ENCODE peak calls at places on chromosomes 13 and 19, in six cellular contexts. One of them, this sample, is unnamed.

GRCh38 chr13:40492511-40492910 is 173.9 kb downstream of the FOXO1 start:
- DNase-seq in A549: no peak
- DNase-seq in K562: no peak
- DNase-seq in GM12878: no peak
- DNase-seq in endothelial cell of umbilical vein: no peak
- DNase-seq in HepG2: no peak
- DNase-seq in this sample: no peak

GRCh38 chr19:47255947-47256687 is at the start of gene CCDC9:
- DNase-seq in A549: peak; percentile 99
- DNase-seq in K562: no peak
- DNase-seq in GM12878: peak; percentile 80
- DNase-seq in endothelial cell of umbilical vein: peak; percentile 95
- DNase-seq in HepG2: peak; percentile 94
- DNase-seq in this sample: peak; percentile 100

GRCh38 chr13:74289130-74289529 is 154.9 kb upstream of the KLF12 start:
- DNase-seq in A549: no peak
- DNase-seq in K562: no peak
- DNase-seq in GM12878: no peak
- DNase-seq in endothelial cell of umbilical vein: no peak
- DNase-seq in HepG2: no peak
- DNase-seq in this sample: no peak

GRCh38 chr19:7515471-7516226 is at the start of gene ZNF358:
- DNase-seq in A549: peak; percentile 50
- DNase-seq in K562: peak; percentile 91
- DNase-seq in GM12878: no peak
- DNase-seq in endothelial cell of umbilical vein: peak; percentile 44
- DNase-seq in HepG2: peak; percentile 31
- DNase-seq in this sample: peak; percentile 76

GRCh38 chr19:35902870-35903475 is 644 bp downstream of the HCST start:
- DNase-seq in A549: no peak
- DNase-seq in K562: no peak
- DNase-seq in GM12878: no peak
- DNase-seq in endothelial cell of umbilical vein: no peak
- DNase-seq in HepG2: no peak
- DNase-seq in this sample: no peak

GRCh38 chr13:52405767-52406494 is at the start of gene THSD1:
- DNase-seq in A549: peak; percentile 54
- DNase-seq in K562: no peak
- DNase-seq in GM12878: no peak
- DNase-seq in endothelial cell of umbilical vein: peak; percentile 71
- DNase-seq in HepG2: no peak
- DNase-seq in this sample: peak; percentile 44

GRCh38 chr19:11234486-11235075 is 4.8 kb upstream of the ANGPTL8 start:
- DNase-seq in A549: no peak
- DNase-seq in K562: no peak
- DNase-seq in GM12878: no peak
- DNase-seq in endothelial cell of umbilical vein: no peak
- DNase-seq in HepG2: peak; percentile 75
- DNase-seq in this sample: no peak

GRCh38 chr19:54388001-54388802 is 23.5 kb upstream of the LAIR1 start:
- DNase-seq in A549: no peak
- DNase-seq in K562: no peak
- DNase-seq in GM12878: no peak
- DNase-seq in endothelial cell of umbilical vein: peak; percentile 26
- DNase-seq in HepG2: no peak
- DNase-seq in this sample: peak; percentile 92

GRCh38 chr19:35177377-35178274 is 23.1 kb downstream of the FXYD5 start:
- DNase-seq in A549: no peak
- DNase-seq in K562: no peak
- DNase-seq in GM12878: no peak
- DNase-seq in endothelial cell of umbilical vein: no peak
- DNase-seq in HepG2: no peak
- DNase-seq in this sample: no peak

GRCh38 chr19:23916991-23917390 is 2.3 kb downstream of the ZNF726 start:
- DNase-seq in A549: no peak
- DNase-seq in K562: no peak
- DNase-seq in GM12878: no peak
- DNase-seq in endothelial cell of umbilical vein: no peak
- DNase-seq in HepG2: no peak
- DNase-seq in this sample: peak; percentile 23

GRCh38 chr19:4014541-4015491 is 7.3 kb downstream of the PIAS4 start:
- DNase-seq in A549: no peak
- DNase-seq in K562: peak; percentile 64
- DNase-seq in GM12878: no peak
- DNase-seq in endothelial cell of umbilical vein: no peak
- DNase-seq in HepG2: no peak
- DNase-seq in this sample: no peak

GRCh38 chr13:33179463-33179862 is 106.1 kb downstream of the STARD13 start:
- DNase-seq in A549: no peak
- DNase-seq in K562: no peak
- DNase-seq in GM12878: no peak
- DNase-seq in endothelial cell of umbilical vein: no peak
- DNase-seq in HepG2: no peak
- DNase-seq in this sample: no peak

GRCh38 chr19:49475191-49475932 is 1.3 kb downstream of the FLT3LG start:
- DNase-seq in A549: no peak
- DNase-seq in K562: peak; percentile 5
- DNase-seq in GM12878: no peak
- DNase-seq in endothelial cell of umbilical vein: no peak
- DNase-seq in HepG2: no peak
- DNase-seq in this sample: no peak

GRCh38 chr13:62357887-62358645 is 942.4 kb upstream of the PCDH20 start:
- DNase-seq in A549: peak; percentile 65
- DNase-seq in K562: no peak
- DNase-seq in GM12878: peak; percentile 12
- DNase-seq in endothelial cell of umbilical vein: peak; percentile 27
- DNase-seq in HepG2: peak; percentile 60
- DNase-seq in this sample: peak; percentile 58

GRCh38 chr19:53998223-53998622 is 6.8 kb downstream of the CACNG6 start:
- DNase-seq in A549: no peak
- DNase-seq in K562: no peak
- DNase-seq in GM12878: no peak
- DNase-seq in endothelial cell of umbilical vein: no peak
- DNase-seq in HepG2: no peak
- DNase-seq in this sample: no peak

GRCh38 chr19:56476093-56476492 is 1.1 kb downstream of the ZNF667 start:
- DNase-seq in A549: no peak
- DNase-seq in K562: no peak
- DNase-seq in GM12878: no peak
- DNase-seq in endothelial cell of umbilical vein: no peak
- DNase-seq in HepG2: no peak
- DNase-seq in this sample: no peak

GRCh38 chr13:45092668-45093067 is 27.6 kb upstream of the GTF2F2 start:
- DNase-seq in A549: no peak
- DNase-seq in K562: no peak
- DNase-seq in GM12878: no peak
- DNase-seq in endothelial cell of umbilical vein: no peak
- DNase-seq in HepG2: no peak
- DNase-seq in this sample: peak; percentile 17

GRCh38 chr19:27896091-27896490 is 1316.9 kb downstream of the UQCRFS1 start:
- DNase-seq in A549: no peak
- DNase-seq in K562: no peak
- DNase-seq in GM12878: no peak
- DNase-seq in endothelial cell of umbilical vein: no peak
- DNase-seq in HepG2: no peak
- DNase-seq in this sample: no peak

GRCh38 chr13:51806571-51806970 is 2.6 kb upstream of the DHRS12 start:
- DNase-seq in A549: peak; percentile 35
- DNase-seq in K562: peak; percentile 19
- DNase-seq in GM12878: no peak
- DNase-seq in endothelial cell of umbilical vein: peak; percentile 65
- DNase-seq in HepG2: no peak
- DNase-seq in this sample: peak; percentile 35

GRCh38 chr13:33087790-33088189 is 71.6 kb downstream of the KL start:
- DNase-seq in A549: no peak
- DNase-seq in K562: no peak
- DNase-seq in GM12878: no peak
- DNase-seq in endothelial cell of umbilical vein: peak; percentile 30
- DNase-seq in HepG2: no peak
- DNase-seq in this sample: no peak

GRCh38 chr13:99086869-99087129 is 108.9 kb upstream of the DOCK9 start:
- DNase-seq in A549: no peak
- DNase-seq in K562: no peak
- DNase-seq in GM12878: no peak
- DNase-seq in endothelial cell of umbilical vein: peak; percentile 41
- DNase-seq in HepG2: no peak
- DNase-seq in this sample: no peak

GRCh38 chr13:106133025-106133424 is 402.4 kb downstream of the EFNB2 start:
- DNase-seq in A549: no peak
- DNase-seq in K562: no peak
- DNase-seq in GM12878: no peak
- DNase-seq in endothelial cell of umbilical vein: peak; percentile 77
- DNase-seq in HepG2: no peak
- DNase-seq in this sample: no peak

GRCh38 chr13:65856464-65856863 is 1373.7 kb downstream of the PCDH9 start:
- DNase-seq in A549: no peak
- DNase-seq in K562: no peak
- DNase-seq in GM12878: no peak
- DNase-seq in endothelial cell of umbilical vein: no peak
- DNase-seq in HepG2: no peak
- DNase-seq in this sample: no peak

GRCh38 chr13:105773241-105773640 is 762.2 kb downstream of the EFNB2 start:
- DNase-seq in A549: no peak
- DNase-seq in K562: no peak
- DNase-seq in GM12878: no peak
- DNase-seq in endothelial cell of umbilical vein: no peak
- DNase-seq in HepG2: no peak
- DNase-seq in this sample: no peak

GRCh38 chr13:63554157-63554556 is 2138.5 kb upstream of the PCDH20 start:
- DNase-seq in A549: no peak
- DNase-seq in K562: no peak
- DNase-seq in GM12878: no peak
- DNase-seq in endothelial cell of umbilical vein: peak; percentile 46
- DNase-seq in HepG2: no peak
- DNase-seq in this sample: no peak

GRCh38 chr19:16261584-16262370 is 62.8 kb upstream of the KLF2 start:
- DNase-seq in A549: no peak
- DNase-seq in K562: no peak
- DNase-seq in GM12878: no peak
- DNase-seq in endothelial cell of umbilical vein: no peak
- DNase-seq in HepG2: no peak
- DNase-seq in this sample: no peak

GRCh38 chr19:19492026-19492610 is 23.2 kb downstream of the TSSK6 start:
- DNase-seq in A549: no peak
- DNase-seq in K562: no peak
- DNase-seq in GM12878: no peak
- DNase-seq in endothelial cell of umbilical vein: no peak
- DNase-seq in HepG2: no peak
- DNase-seq in this sample: no peak

GRCh38 chr13:76820759-76821158 is 65.4 kb downstream of the KCTD12 start:
- DNase-seq in A549: no peak
- DNase-seq in K562: no peak
- DNase-seq in GM12878: no peak
- DNase-seq in endothelial cell of umbilical vein: no peak
- DNase-seq in HepG2: no peak
- DNase-seq in this sample: no peak

GRCh38 chr19:55598719-55599467 is 424 bp downstream of the FIZ1 start:
- DNase-seq in A549: peak; percentile 99
- DNase-seq in K562: peak; percentile 86
- DNase-seq in GM12878: peak; percentile 82
- DNase-seq in endothelial cell of umbilical vein: peak; percentile 96
- DNase-seq in HepG2: peak; percentile 90
- DNase-seq in this sample: peak; percentile 91

GRCh38 chr13:32164622-32165268 is 133.2 kb downstream of the FRY start:
- DNase-seq in A549: peak; percentile 76
- DNase-seq in K562: peak; percentile 54
- DNase-seq in GM12878: peak; percentile 11
- DNase-seq in endothelial cell of umbilical vein: peak; percentile 51
- DNase-seq in HepG2: peak; percentile 69
- DNase-seq in this sample: peak; percentile 80

GRCh38 chr13:76350399-76350798 is 535.8 kb downstream of the KCTD12 start:
- DNase-seq in A549: peak; percentile 0
- DNase-seq in K562: no peak
- DNase-seq in GM12878: no peak
- DNase-seq in endothelial cell of umbilical vein: no peak
- DNase-seq in HepG2: no peak
- DNase-seq in this sample: no peak

GRCh38 chr19:18414504-18415176 is 4.6 kb upstream of the SSBP4 start:
- DNase-seq in A549: peak; percentile 65
- DNase-seq in K562: peak; percentile 51
- DNase-seq in GM12878: no peak
- DNase-seq in endothelial cell of umbilical vein: no peak
- DNase-seq in HepG2: no peak
- DNase-seq in this sample: peak; percentile 68
- TF ChIP-seq MAX in A549: no peak
- TF ChIP-seq MAX in K562: peak; percentile 60
- TF ChIP-seq MAX in GM12878: no peak
- TF ChIP-seq MAX in endothelial cell of umbilical vein: no peak
- TF ChIP-seq MAX in HepG2: no peak
- TF ChIP-seq MAX in this sample: peak; percentile 86

GRCh38 chr19:13073263-13073662 is 29.4 kb downstream of the LYL1 start:
- DNase-seq in A549: no peak
- DNase-seq in K562: no peak
- DNase-seq in GM12878: no peak
- DNase-seq in endothelial cell of umbilical vein: no peak
- DNase-seq in HepG2: no peak
- DNase-seq in this sample: no peak
- TF ChIP-seq MYC in A549: no peak
- TF ChIP-seq MYC in K562: no peak
- TF ChIP-seq MYC in GM12878: no peak
- TF ChIP-seq MYC in endothelial cell of umbilical vein: no peak
- TF ChIP-seq MYC in HepG2: no peak
- TF ChIP-seq MYC in this sample: no peak

DNA sequence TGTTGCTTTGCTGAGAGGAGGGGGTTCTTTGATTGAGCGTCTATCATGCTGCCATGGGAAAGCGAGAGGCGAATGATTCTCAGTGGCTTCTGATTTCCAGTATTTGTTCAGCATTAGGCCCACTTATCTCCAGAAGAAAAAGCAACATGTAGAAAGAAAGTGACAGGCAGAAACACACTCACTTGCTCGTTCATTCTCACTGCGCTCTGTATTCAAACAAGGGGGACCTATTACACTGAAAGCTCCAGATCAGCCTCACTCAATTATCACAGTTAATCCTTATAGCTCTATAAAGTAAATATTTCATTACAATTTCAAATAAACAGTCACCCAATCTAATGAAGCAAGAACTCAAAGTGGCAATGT is 106.8 kb downstream of the DACH1 start:
- DNase-seq in A549: no peak
- DNase-seq in K562: no peak
- DNase-seq in GM12878: no peak
- DNase-seq in endothelial cell of umbilical vein: no peak
- DNase-seq in HepG2: no peak
- DNase-seq in this sample: no peak
- H3K4me3 ChIP-seq in A549: no peak overlapping the region
- H3K4me3 ChIP-seq in K562: no peak overlapping the region
- H3K4me3 ChIP-seq in GM12878: no peak overlapping the region
- H3K4me3 ChIP-seq in endothelial cell of umbilical vein: no peak overlapping the region
- H3K4me3 ChIP-seq in HepG2: no peak overlapping the region
- H3K4me3 ChIP-seq in this sample: no peak overlapping the region

DNA sequence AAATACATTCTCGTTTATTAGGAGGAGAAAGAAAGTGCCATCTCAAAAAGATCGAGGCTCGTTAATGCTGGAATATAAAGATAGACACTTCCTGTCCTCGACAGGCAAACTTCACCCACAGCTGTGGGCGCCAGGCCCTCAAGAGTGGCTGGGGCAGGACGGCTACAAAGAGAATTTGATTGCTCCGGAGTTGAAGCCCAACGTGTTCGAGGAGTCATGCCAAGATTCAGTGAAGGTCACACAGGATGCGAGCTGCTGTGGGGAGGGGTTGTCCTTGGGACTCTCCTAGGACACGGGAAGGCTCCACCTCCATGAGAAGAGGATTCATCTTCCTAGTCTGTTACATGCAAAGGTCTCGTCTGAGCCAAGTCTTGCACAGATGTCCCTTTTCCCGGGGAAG is 16.3 kb upstream of the PTPRS start:
- DNase-seq in A549: no peak
- DNase-seq in K562: no peak
- DNase-seq in GM12878: no peak
- DNase-seq in endothelial cell of umbilical vein: no peak
- DNase-seq in HepG2: no peak
- DNase-seq in this sample: no peak
- TF ChIP-seq MAX in A549: no peak
- TF ChIP-seq MAX in K562: no peak
- TF ChIP-seq MAX in GM12878: no peak
- TF ChIP-seq MAX in endothelial cell of umbilical vein: no peak
- TF ChIP-seq MAX in HepG2: no peak
- TF ChIP-seq MAX in this sample: no peak

This sample was measured in NB4.